ENCODE peak calls at places on chromosomes 7 and 10, in ten cellular contexts. G is stomach; Q is central memory CD8-positive, alpha-beta T cell; Y is M059J; R is activated CD8-positive, alpha-beta T cell treated with anti-CD3 and anti-CD28 coated beads, Interleukin-2, amount 10 ng/mL, durations not matched to agents 7 days and 5 days; D is fibroblast of pulmonary artery; O is progenitor cell of endocrine pancreas; T is Calu3; Z is ELR; W is RPMI8226. C is an unnamed sample.

GRCh38 chr7:123622660-123623386 is 21.2 kb downstream of the ASB15 start:
- DNase-seq in G (no peak), Q (no peak), Y (no peak), R (no peak), D (no peak), O (no peak), T (no peak), Z (no peak), W (no peak), C (no peak)

GRCh38 chr10:26491934-26492333 is 53.8 kb downstream of the APBB1IP start:
- DNase-seq in G (no peak), Q (no peak), Y (no peak), R (no peak), D (peak), O (no peak), T (no peak), Z (no peak), W (no peak), C (no peak)

GRCh38 chr10:35212856-35213255 is 86.2 kb downstream of the CREM start:
- DNase-seq in G (no peak), Q (no peak), Y (no peak), R (no peak), D (no peak), O (no peak), T (no peak), Z (no peak), W (no peak), C (no peak)

GRCh38 chr7:12584940-12585339 is 14.4 kb downstream of the SCIN start:
- DNase-seq in G (no peak), Q (no peak), Y (peak), R (no peak), D (no peak), O (no peak), T (peak), Z (no peak), W (peak), C (no peak)

GRCh38 chr10:119022846-119023552 is 6.5 kb upstream of the NANOS1 start:
- DNase-seq in G (no peak), Q (no peak), Y (peak), R (no peak), D (peak), O (no peak), T (no peak), Z (peak), W (no peak), C (peak)

GRCh38 chr7:2282185-2282751 is 32.0 kb downstream of the SNX8 start:
- DNase-seq in G (no peak), Q (no peak), Y (no peak), R (no peak), D (peak), O (no peak), T (no peak), Z (no peak), W (no peak), C (peak)

GRCh38 chr10:86756511-86757109 is at the start of gene BMPR1A:
- DNase-seq in G (peak), Q (no peak), Y (peak), R (no peak), D (peak), O (peak), T (peak), Z (peak), W (no peak), C (peak)

GRCh38 chr7:116777613-116778380 is 84.6 kb upstream of the CAPZA2 start:
- DNase-seq in G (no peak), Q (no peak), Y (peak), R (no peak), D (peak), O (no peak), T (no peak), Z (peak), W (no peak), C (no peak)

GRCh38 chr10:72337722-72338121 is 17.0 kb downstream of the DNAJB12 start:
- DNase-seq in G (no peak), Q (no peak), Y (no peak), R (no peak), D (no peak), O (no peak), T (no peak), Z (no peak), W (no peak), C (no peak)

GRCh38 chr10:124045794-124046355 is 47.5 kb downstream of the CHST15 start:
- DNase-seq in G (no peak), Q (no peak), Y (no peak), R (no peak), D (no peak), O (no peak), T (no peak), Z (no peak), W (no peak), C (no peak)

GRCh38 chr7:14294637-14295036 is 305.2 kb upstream of the ETV1 start:
- DNase-seq in G (no peak), Q (no peak), Y (peak), R (no peak), D (no peak), O (no peak), T (no peak), Z (peak), W (no peak), C (no peak)

GRCh38 chr10:132616995-132617780 is 79.6 kb downstream of the INPP5A start:
- DNase-seq in G (no peak), Q (no peak), Y (no peak), R (no peak), D (no peak), O (no peak), T (no peak), Z (no peak), W (no peak), C (peak)

GRCh38 chr10:21525367-21526183 is at the start of gene SKIDA1:
- DNase-seq in G (peak), Q (peak), Y (peak), R (peak), D (peak), O (peak), T (peak), Z (peak), W (peak), C (peak)

GRCh38 chr7:29255199-29255838 is 60.7 kb downstream of the CHN2 start:
- DNase-seq in G (no peak), Q (no peak), Y (peak), R (no peak), D (no peak), O (no peak), T (no peak), Z (no peak), W (no peak), C (no peak)

GRCh38 chr7:24980695-24981543 is 941 bp upstream of the OSBPL3 start:
- DNase-seq in G (peak), Q (no peak), Y (peak), R (peak), D (peak), O (no peak), T (peak), Z (peak), W (peak), C (peak)

GRCh38 chr7:155533120-155533826 is 13.1 kb downstream of the CNPY1 start:
- DNase-seq in G (no peak), Q (no peak), Y (no peak), R (no peak), D (peak), O (no peak), T (no peak), Z (no peak), W (no peak), C (no peak)

GRCh38 chr10:5600908-5601307 is 65.5 kb downstream of the ASB13 start:
- DNase-seq in G (no peak), Q (no peak), Y (peak), R (no peak), D (no peak), O (no peak), T (no peak), Z (no peak), W (no peak), C (no peak)

GRCh38 chr10:23157691-23158369 is 34.3 kb upstream of the PTF1A start:
- DNase-seq in G (no peak), Q (no peak), Y (peak), R (peak), D (peak), O (no peak), T (no peak), Z (peak), W (peak), C (peak)

GRCh38 chr7:5665106-5666025 is 116.1 kb downstream of the RNF216 start:
- DNase-seq in G (peak), Q (peak), Y (peak), R (peak), D (peak), O (peak), T (peak), Z (peak), W (peak), C (peak)

GRCh38 chr7:2387897-2388636 is 15.3 kb upstream of the CHST12 start:
- DNase-seq in G (no peak), Q (no peak), Y (no peak), R (no peak), D (no peak), O (no peak), T (no peak), Z (no peak), W (no peak), C (peak)

GRCh38 chr7:97006146-97006950 is 995 bp downstream of the DLX6 start:
- DNase-seq in G (peak), Q (no peak), Y (peak), R (peak), D (peak), O (peak), T (peak), Z (no peak), W (peak), C (peak)

GRCh38 chr10:132374176-132374575 is 22.8 kb upstream of the PWWP2B start:
- DNase-seq in G (no peak), Q (no peak), Y (no peak), R (no peak), D (no peak), O (no peak), T (no peak), Z (no peak), W (no peak), C (peak)

GRCh38 chr7:133054167-133054840 is 27.6 kb downstream of the CHCHD3 start:
- DNase-seq in G (no peak), Q (no peak), Y (peak), R (no peak), D (no peak), O (no peak), T (no peak), Z (peak), W (no peak), C (no peak)

GRCh38 chr10:112250555-112250954 is 32.6 kb upstream of the TECTB start:
- DNase-seq in G (no peak), Q (no peak), Y (peak), R (no peak), D (no peak), O (no peak), T (no peak), Z (peak), W (no peak), C (no peak)